ENCODE peak calls at places on chromosomes 7 and 10, in nine cellular contexts. J is NCI-H1436; B is T-helper 2 cell treated with Interferon-gamma antibody and Interleukin-4, amounts not matched to agents 5 μg/mL and 100 μg/mL, for 36 hours; A is M059J; U is heart right ventricle; R is Peyer's patch; G is cardiac fibroblast; Y is A549; X is germinal center. I is an unnamed sample.
A peak's percentile ranks its signal among the peaks of the same experiment; 100 is the strongest.

GRCh38 chr7:151086802-151087246 is 549 bp downstream of the AGAP3 start:
- DNase-seq in J (no peak), B (no peak), A (peak; percentile 46), U (no peak), R (no peak), G (peak; percentile 47), Y (no peak), X (no peak), I (no peak)

GRCh38 chr10:24762966-24763623 is 39.4 kb upstream of the ARHGAP21 start:
- DNase-seq in J (no peak), B (no peak), A (peak; percentile 44), U (no peak), R (no peak), G (peak; percentile 53), Y (peak; percentile 23), X (no peak), I (no peak)

GRCh38 chr7:154907651-154908620 is 95.0 kb downstream of the PAXIP1 start:
- DNase-seq in J (no peak), B (no peak), A (no peak), U (no peak), R (no peak), G (no peak), Y (no peak), X (no peak), I (no peak)

GRCh38 chr10:91589015-91589655 is 43.7 kb downstream of the PPP1R3C start:
- DNase-seq in J (no peak), B (no peak), A (peak; percentile 92), U (peak; percentile 26), R (no peak), G (peak; percentile 55), Y (no peak), X (no peak), I (peak; percentile 57)

GRCh38 chr10:97399843-97400545 is 1.1 kb downstream of the RRP12 start:
- DNase-seq in J (peak; percentile 20), B (no peak), A (peak; percentile 76), U (no peak), R (peak; percentile 79), G (peak; percentile 85), Y (peak; percentile 77), X (peak; percentile 49), I (peak; percentile 3)

GRCh38 chr10:104045151-104046089 is 40.3 kb downstream of the COL17A1 start:
- DNase-seq in J (peak; percentile 20), B (no peak), A (peak; percentile 74), U (no peak), R (no peak), G (peak; percentile 86), Y (peak; percentile 86), X (no peak), I (no peak)

GRCh38 chr10:78528749-78529204 is 495.1 kb downstream of the RPS24 start:
- DNase-seq in J (peak; percentile 42), B (no peak), A (no peak), U (no peak), R (peak; percentile 22), G (no peak), Y (no peak), X (no peak), I (no peak)

GRCh38 chr10:17802966-17803365 is 6.2 kb upstream of the MRC1 start:
- DNase-seq in J (no peak), B (no peak), A (no peak), U (no peak), R (no peak), G (peak; percentile 79), Y (no peak), X (no peak), I (no peak)

GRCh38 chr7:135976312-135977019 is 693 bp downstream of the MTPN start:
- DNase-seq in J (peak; percentile 7), B (peak; percentile 19), A (peak; percentile 36), U (no peak), R (peak; percentile 66), G (no peak), Y (peak; percentile 27), X (peak; percentile 42), I (no peak)

GRCh38 chr10:110330675-110331074 is 26.0 kb upstream of the SMNDC1 start:
- DNase-seq in J (no peak), B (no peak), A (no peak), U (no peak), R (no peak), G (no peak), Y (no peak), X (no peak), I (no peak)

GRCh38 chr10:110399163-110400094 is 94.7 kb upstream of the SMNDC1 start:
- DNase-seq in J (no peak), B (no peak), A (peak; percentile 98), U (no peak), R (peak; percentile 58), G (peak; percentile 100), Y (peak; percentile 90), X (no peak), I (no peak)